ENCODE peak calls at places on chromosomes 13 and 19, in five cellular contexts. One of them, this sample, is unnamed.

GRCh38 chr19:7988307-7988706 is 17.1 kb downstream of the ELAVL1 start:
- DNase-seq in iris pigment epithelial cell: no peak
- DNase-seq in DMS153: no peak
- DNase-seq in aorta: no peak
- DNase-seq in lower leg skin: no peak
- DNase-seq in this sample: no peak

GRCh38 chr19:16425019-16425418 is 46.8 kb downstream of the EPS15L1 start:
- DNase-seq in iris pigment epithelial cell: no peak
- DNase-seq in DMS153: no peak
- DNase-seq in aorta: no peak
- DNase-seq in lower leg skin: no peak
- DNase-seq in this sample: no peak

GRCh38 chr13:99415851-99416331 is 85.4 kb upstream of the TM9SF2 start:
- DNase-seq in iris pigment epithelial cell: no peak
- DNase-seq in DMS153: no peak
- DNase-seq in aorta: peak; percentile 68
- DNase-seq in lower leg skin: no peak
- DNase-seq in this sample: no peak

GRCh38 chr13:41577437-41577836 is 120.1 kb downstream of the RGCC start:
- DNase-seq in iris pigment epithelial cell: no peak
- DNase-seq in DMS153: no peak
- DNase-seq in aorta: no peak
- DNase-seq in lower leg skin: peak; percentile 76
- DNase-seq in this sample: no peak

GRCh38 chr19:4830768-4831265 is 695 bp downstream of the TICAM1 start:
- DNase-seq in iris pigment epithelial cell: no peak
- DNase-seq in DMS153: no peak
- DNase-seq in aorta: no peak
- DNase-seq in lower leg skin: no peak
- DNase-seq in this sample: no peak

GRCh38 chr13:40672310-40673060 is 6.0 kb upstream of the FOXO1 start:
- DNase-seq in iris pigment epithelial cell: peak; percentile 92
- DNase-seq in DMS153: peak; percentile 39
- DNase-seq in aorta: no peak
- DNase-seq in lower leg skin: no peak
- DNase-seq in this sample: peak; percentile 53

GRCh38 chr13:102846261-102847015 is 606 bp downstream of the ERCC5 start:
- DNase-seq in iris pigment epithelial cell: peak; percentile 55
- DNase-seq in DMS153: peak; percentile 10
- DNase-seq in aorta: peak; percentile 63
- DNase-seq in lower leg skin: peak; percentile 27
- DNase-seq in this sample: peak; percentile 36

GRCh38 chr19:48393559-48394330 is at the start of gene GRIN2D:
- DNase-seq in iris pigment epithelial cell: peak; percentile 34
- DNase-seq in DMS153: no peak
- DNase-seq in aorta: no peak
- DNase-seq in lower leg skin: no peak
- DNase-seq in this sample: peak; percentile 65

GRCh38 chr13:51814825-51815650 is 11.1 kb upstream of the DHRS12 start:
- DNase-seq in iris pigment epithelial cell: peak; percentile 54
- DNase-seq in DMS153: peak; percentile 33
- DNase-seq in aorta: peak; percentile 68
- DNase-seq in lower leg skin: no peak
- DNase-seq in this sample: peak; percentile 48